ENCODE peak calls at places on chromosomes 5 and 9, in seven cellular contexts. Q is sciatic nerve, Z is activated T-helper 1 cell treated with Interleukin-2 at 50 U/mL for 16 hours, D is HCT116, P is Caco-2, L is SK-MEL-5, A is activated gamma-delta T cell treated with Interleukin-2 at 50 U/mL for 16 hours. U is an unnamed sample.

GRCh38 chr9:12859704-12860251 is 85.0 kb downstream of the LURAP1L start:
- DNase-seq in Q (no peak), Z (no peak), D (peak), P (no peak), L (peak), A (no peak), U (peak)

GRCh38 chr9:133059623-133060022 is 2.2 kb upstream of the CEL start:
- DNase-seq in Q (no peak), Z (no peak), D (no peak), P (no peak), L (no peak), A (no peak), U (no peak)

GRCh38 chr9:304519-305185 is 90.0 kb downstream of the DOCK8 start:
- DNase-seq in Q (no peak), Z (no peak), D (no peak), P (no peak), L (no peak), A (no peak), U (no peak)

GRCh38 chr9:80369641-80370040 is 797.9 kb downstream of the TLE4 start:
- DNase-seq in Q (no peak), Z (no peak), D (no peak), P (no peak), L (no peak), A (no peak), U (no peak)

GRCh38 chr5:60685028-60685427 is 14.9 kb downstream of the DEPDC1B start:
- DNase-seq in Q (no peak), Z (no peak), D (no peak), P (no peak), L (no peak), A (no peak), U (no peak)

GRCh38 chr5:5886812-5887486 is 464.5 kb downstream of the ICE1 start:
- DNase-seq in Q (no peak), Z (no peak), D (no peak), P (peak), L (peak), A (no peak), U (no peak)

GRCh38 chr5:11904270-11904906 is at the start of gene CTNND2:
- DNase-seq in Q (no peak), Z (no peak), D (no peak), P (peak), L (peak), A (no peak), U (peak)

GRCh38 chr9:76987594-76988200 is 31.8 kb upstream of the FOXB2 start:
- DNase-seq in Q (no peak), Z (no peak), D (peak), P (peak), L (peak), A (no peak), U (peak)

GRCh38 chr5:101531031-101531430 is 627.9 kb upstream of the ST8SIA4 start:
- DNase-seq in Q (no peak), Z (no peak), D (no peak), P (no peak), L (no peak), A (no peak), U (no peak)

GRCh38 chr5:108259306-108259705 is 122.6 kb downstream of the FBXL17 start:
- DNase-seq in Q (no peak), Z (no peak), D (no peak), P (no peak), L (no peak), A (no peak), U (no peak)

GRCh38 chr5:133992429-133993151 is 12.2 kb downstream of the VDAC1 start:
- DNase-seq in Q (no peak), Z (no peak), D (no peak), P (no peak), L (no peak), A (no peak), U (no peak)

GRCh38 chr5:90289837-90290236 is 119.7 kb downstream of the CETN3 start:
- DNase-seq in Q (no peak), Z (no peak), D (no peak), P (peak), L (peak), A (no peak), U (no peak)

GRCh38 chr5:68548959-68549676 is 333.6 kb downstream of the PIK3R1 start:
- DNase-seq in Q (no peak), Z (no peak), D (no peak), P (peak), L (peak), A (no peak), U (peak)

GRCh38 chr9:129322641-129323375 is 144.7 kb upstream of the IER5L start:
- DNase-seq in Q (peak), Z (no peak), D (no peak), P (no peak), L (no peak), A (no peak), U (no peak)

GRCh38 chr9:37390759-37391158 is 31.7 kb upstream of the GRHPR start:
- DNase-seq in Q (no peak), Z (no peak), D (peak), P (peak), L (peak), A (peak), U (peak)

GRCh38 chr9:134358026-134358967 is 32.0 kb downstream of the RXRA start:
- DNase-seq in Q (no peak), Z (no peak), D (no peak), P (no peak), L (no peak), A (no peak), U (no peak)

GRCh38 chr5:122901346-122901745 is 55.9 kb downstream of the SNX24 start:
- DNase-seq in Q (no peak), Z (no peak), D (no peak), P (peak), L (no peak), A (no peak), U (no peak)

GRCh38 chr5:139747583-139748504 is 47.8 kb upstream of the PSD2 start:
- DNase-seq in Q (peak), Z (no peak), D (no peak), P (peak), L (no peak), A (peak), U (no peak)

GRCh38 chr5:179288101-179288808 is 57.0 kb downstream of the ADAMTS2 start:
- DNase-seq in Q (peak), Z (no peak), D (no peak), P (no peak), L (no peak), A (no peak), U (no peak)

GRCh38 chr9:130766031-130766903 is 68.8 kb upstream of the ABL1 start:
- DNase-seq in Q (peak), Z (no peak), D (no peak), P (no peak), L (peak), A (no peak), U (no peak)

GRCh38 chr5:14038341-14038959 is 94.0 kb upstream of the DNAH5 start:
- DNase-seq in Q (no peak), Z (no peak), D (peak), P (no peak), L (no peak), A (no peak), U (no peak)

GRCh38 chr9:110659891-110660541 is 8.6 kb upstream of the MUSK start:
- DNase-seq in Q (no peak), Z (no peak), D (no peak), P (no peak), L (no peak), A (no peak), U (no peak)

GRCh38 chr5:5430136-5430535 is 7.7 kb downstream of the ICE1 start:
- DNase-seq in Q (no peak), Z (no peak), D (no peak), P (no peak), L (no peak), A (no peak), U (no peak)

GRCh38 chr9:131854334-131854733 is 114.5 kb upstream of the RAPGEF1 start:
- DNase-seq in Q (no peak), Z (no peak), D (no peak), P (no peak), L (peak), A (no peak), U (no peak)